ENCODE peak calls at places on chromosomes 4 and X, in four cellular contexts. S is HepG2, P is GM12878, Q is H1. X is an unnamed sample.

GRCh38 chr4:106316773-106317409 is 541 bp downstream of the AIMP1 start:
- DNase-seq in Q (no peak), S (no peak), P (no peak), X (peak; percentile 32)

GRCh38 chrX:148365233-148365632 is 135.2 kb upstream of the AFF2 start:
- DNase-seq in P (no peak), Q (no peak), S (no peak), X (no peak)

GRCh38 chrX:47992093-47992375 is 11.8 kb downstream of the ZNF182 start:
- DNase-seq in S (no peak), Q (no peak), P (no peak), X (no peak)

GRCh38 chr4:125369098-125369497 is 54.3 kb downstream of the FAT4 start:
- DNase-seq in S (no peak), P (no peak), Q (no peak), X (no peak)

GRCh38 chr4:11537846-11538245 is 109.2 kb upstream of the HS3ST1 start:
- DNase-seq in P (no peak), Q (no peak), S (no peak), X (no peak)

GRCh38 chr4:55931833-55932232 is 16.9 kb upstream of the CEP135 start:
- DNase-seq in Q (no peak), P (no peak), S (no peak), X (no peak)

GRCh38 chr4:54395013-54395527 is 166.0 kb downstream of the PDGFRA start:
- DNase-seq in P (no peak), Q (no peak), S (no peak), X (no peak)

GRCh38 chr4:52102587-52102986 is 51.5 kb downstream of the SPATA18 start:
- DNase-seq in Q (no peak), S (no peak), P (no peak), X (no peak)

GRCh38 chrX:38233891-38234807 is 13.5 kb upstream of the SRPX start:
- DNase-seq in S (no peak), Q (no peak), P (no peak), X (no peak)

GRCh38 chr4:163748474-163748873 is 254.0 kb downstream of the TMA16 start:
- DNase-seq in Q (no peak), P (no peak), S (no peak), X (no peak)

GRCh38 chr4:127965803-127966175 is 583 bp downstream of the ABHD18 start:
- DNase-seq in Q (peak; percentile 74), P (peak; percentile 21), S (peak; percentile 73), X (peak; percentile 62)

GRCh38 chr4:165522049-165522448 is 143.2 kb downstream of the CPE start:
- DNase-seq in P (no peak), S (no peak), Q (no peak), X (no peak)

GRCh38 chrX:150731795-150732194 is 38.6 kb downstream of the MTMR1 start:
- DNase-seq in P (no peak), Q (no peak), S (no peak), X (no peak)

GRCh38 chr4:185421366-185422124 is 4.2 kb downstream of the UFSP2 start:
- DNase-seq in Q (no peak), P (no peak), S (no peak), X (no peak)

GRCh38 chrX:136872091-136872700 is 8.3 kb downstream of the RBMX start:
- DNase-seq in S (no peak), P (no peak), Q (no peak), X (no peak)

GRCh38 chrX:132671229-132671641 is 182.4 kb upstream of the MBNL3 start:
- DNase-seq in P (no peak), Q (peak; percentile 42), S (no peak), X (no peak)

GRCh38 chr4:77156912-77157858 is at the start of gene CCNG2:
- DNase-seq in Q (peak; percentile 97), P (no peak), S (peak; percentile 12), X (peak; percentile 77)

GRCh38 chrX:3548743-3549441 is 164.6 kb downstream of the PRKX start:
- DNase-seq in S (peak; percentile 0), P (no peak), Q (no peak), X (no peak)

GRCh38 chrX:123713434-123713833 is 19.4 kb downstream of the THOC2 start:
- DNase-seq in P (no peak), S (no peak), Q (no peak), X (no peak)

GRCh38 chr4:1126506-1126905 is 13.1 kb upstream of the RNF212 start:
- DNase-seq in Q (no peak), S (no peak), P (no peak), X (no peak)

GRCh38 chr4:124322234-124322831 is 390.2 kb downstream of the ANKRD50 start:
- DNase-seq in S (peak; percentile 8), Q (no peak), P (no peak), X (peak; percentile 15)

GRCh38 chr4:113756005-113756410 is 5.5 kb downstream of the CAMK2D start:
- DNase-seq in P (peak; percentile 51), Q (no peak), S (peak; percentile 82), X (no peak)

GRCh38 chr4:71980976-71981375 is 50.8 kb upstream of the NPFFR2 start:
- DNase-seq in P (no peak), S (no peak), Q (no peak), X (no peak)

GRCh38 chr4:22668702-22669101 is 24.0 kb upstream of the GBA3 start:
- DNase-seq in Q (no peak), P (no peak), S (no peak), X (no peak)
- TF ChIP-seq BRCA1 in Q (no peak), P (no peak), S (no peak), X (no peak)

DNA sequence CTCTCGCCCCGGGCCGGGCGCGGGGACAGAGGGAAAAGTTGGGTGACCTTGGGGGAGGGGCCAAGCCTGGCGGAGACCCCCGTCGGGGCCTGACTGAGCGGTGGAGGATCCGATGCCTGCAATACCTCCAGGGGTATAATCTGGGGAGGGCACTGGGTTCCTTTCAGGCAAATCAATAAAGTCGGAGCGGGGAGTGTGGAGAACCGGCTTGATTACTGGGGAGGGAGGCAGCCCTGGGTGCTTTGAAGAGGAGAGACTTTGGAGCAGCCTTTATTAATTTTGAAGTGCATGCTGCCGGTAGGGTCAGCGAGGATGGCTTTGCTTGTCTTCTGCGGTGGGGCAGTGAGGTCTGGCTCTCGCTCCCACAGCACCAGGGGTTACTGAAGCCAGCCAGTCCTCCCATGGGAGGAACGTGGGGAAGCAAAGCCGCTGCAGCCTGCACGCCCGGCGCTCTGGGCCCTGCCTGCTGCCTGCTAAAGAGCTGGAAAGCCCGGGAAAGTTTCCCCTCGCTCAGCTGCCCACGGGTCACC is 396 bp upstream of the LGI2 start:
- DNase-seq in P (no peak), Q (peak; percentile 78), S (no peak), X (no peak)
- TF ChIP-seq BRCA1 in P (no peak), Q (no peak), S (no peak), X (no peak)

GRCh38 chr4:90030953-90031352 is 96.2 kb upstream of the CCSER1 start:
- DNase-seq in S (no peak), P (no peak), Q (no peak), X (no peak)
- TF ChIP-seq BRCA1 in S (no peak), P (no peak), Q (no peak), X (no peak)

GRCh38 chrX:19569121-19569805 is 54.0 kb upstream of the MAP3K15 start:
- DNase-seq in P (no peak), Q (no peak), S (peak; percentile 14), X (no peak)

GRCh38 chrX:19564606-19565005 is 49.3 kb upstream of the MAP3K15 start:
- DNase-seq in P (no peak), S (no peak), Q (no peak), X (no peak)

GRCh38 chrX:19565605-19566004 is 50.3 kb upstream of the MAP3K15 start:
- DNase-seq in P (no peak), Q (no peak), S (peak; percentile 39), X (no peak)

GRCh38 chrX:19568422-19568821 is 53.1 kb upstream of the MAP3K15 start:
- DNase-seq in Q (no peak), S (peak; percentile 19), P (no peak), X (no peak)

DNA sequence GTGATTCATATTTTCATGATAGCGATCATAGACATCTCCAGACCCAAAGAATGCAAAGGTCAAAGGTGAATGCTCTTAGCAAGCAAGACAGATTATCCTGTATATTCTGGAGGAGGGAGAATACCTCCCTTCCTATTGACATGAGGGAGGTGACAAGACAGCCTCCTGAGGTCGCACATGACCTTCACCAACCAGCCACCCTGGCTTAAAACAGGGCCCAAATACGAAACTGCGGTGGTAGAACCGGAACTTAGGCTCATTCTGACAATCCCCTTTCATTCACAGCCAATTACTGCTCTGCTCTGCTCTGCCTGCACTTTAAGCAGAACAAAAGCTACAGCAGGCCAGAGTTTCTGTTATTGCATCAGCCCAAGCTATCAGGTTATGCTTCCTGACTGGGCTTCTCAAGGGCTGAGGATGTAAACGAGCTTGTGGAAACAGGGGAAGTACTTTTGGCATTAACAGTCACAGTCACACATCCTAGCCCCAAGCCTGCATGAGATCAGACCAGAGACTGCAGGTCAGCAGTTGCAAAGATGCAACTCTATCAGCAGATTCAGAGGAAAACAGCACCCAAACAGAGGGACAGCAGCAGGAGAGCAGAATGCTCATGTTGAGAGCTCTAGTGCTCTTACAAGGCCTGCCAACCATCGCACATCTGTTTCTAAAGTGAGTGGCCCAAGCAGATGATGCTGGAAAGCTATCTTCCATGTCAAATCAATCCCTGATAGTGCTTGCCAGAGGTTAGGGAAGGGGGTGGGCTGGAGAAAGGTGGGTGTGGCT is 51.2 kb upstream of the MAP3K15 start:
- DNase-seq in Q (no peak), P (peak; percentile 24), S (peak; percentile 65), X (no peak)
- TF ChIP-seq BRCA1 in Q (no peak), P (no peak), S (no peak), X (no peak)

GRCh38 chrX:17496407-17496806 is 121.4 kb downstream of the NHS start:
- DNase-seq in S (no peak), Q (no peak), P (no peak), X (no peak)

GRCh38 chrX:17495052-17495451 is 120.1 kb downstream of the NHS start:
- DNase-seq in Q (no peak), P (no peak), S (peak; percentile 2), X (no peak)

GRCh38 chrX:17499512-17499911 is 124.5 kb downstream of the NHS start:
- DNase-seq in P (no peak), Q (no peak), S (no peak), X (no peak)

GRCh38 chrX:17497193-17497592 is 122.2 kb downstream of the NHS start:
- DNase-seq in S (no peak), Q (no peak), P (no peak), X (no peak)

GRCh38 chrX:17500145-17500579 is 125.2 kb downstream of the NHS start:
- DNase-seq in Q (no peak), P (no peak), S (no peak), X (no peak)
- TF ChIP-seq BRCA1 in Q (no peak), P (no peak), S (no peak), X (no peak)

X was measured in K562.